ENCODE peak calls at places on chromosome 4, in nine cellular contexts. M, B, C, F, G, E, Z, K and R are unnamed samples.

GRCh38 chr4:154503598-154503997 is 12.0 kb upstream of the DCHS2 start:
- DNase-seq in M (no peak), B (no peak), C (no peak), F (peak; percentile 51), G (no peak), E (peak; percentile 11), Z (peak; percentile 17), K (no peak), R (no peak)

GRCh38 chr4:142407569-142407968 is 438.5 kb downstream of the INPP4B start:
- DNase-seq in M (no peak), B (no peak), C (no peak), F (no peak), G (no peak), E (no peak), Z (peak; percentile 21), K (no peak), R (no peak)

GRCh38 chr4:61004651-61005170 is 195.4 kb upstream of the ADGRL3 start:
- DNase-seq in M (no peak), B (no peak), C (no peak), F (no peak), G (no peak), E (no peak), Z (no peak), K (no peak), R (no peak)

GRCh38 chr4:175705407-175705806 is 106.7 kb downstream of the GPM6A start:
- DNase-seq in M (peak; percentile 65), B (no peak), C (no peak), F (peak; percentile 80), G (no peak), E (no peak), Z (no peak), K (no peak), R (peak; percentile 44)

GRCh38 chr4:142351958-142352357 is 494.1 kb downstream of the INPP4B start:
- DNase-seq in M (no peak), B (no peak), C (no peak), F (peak; percentile 71), G (no peak), E (no peak), Z (peak; percentile 40), K (no peak), R (no peak)

GRCh38 chr4:38591617-38592337 is 72.2 kb upstream of the KLF3 start:
- DNase-seq in M (peak; percentile 50), B (no peak), C (no peak), F (no peak), G (no peak), E (no peak), Z (no peak), K (no peak), R (no peak)

GRCh38 chr4:41060352-41061318 is 153.7 kb downstream of the APBB2 start:
- DNase-seq in M (no peak), B (no peak), C (no peak), F (no peak), G (no peak), E (no peak), Z (peak; percentile 28), K (no peak), R (no peak)

GRCh38 chr4:19329631-19330030 is 922.1 kb upstream of the SLIT2 start:
- DNase-seq in M (no peak), B (no peak), C (no peak), F (no peak), G (no peak), E (no peak), Z (no peak), K (no peak), R (no peak)

GRCh38 chr4:41257257-41257900 is 651 bp downstream of the UCHL1 start:
- DNase-seq in M (no peak), B (peak; percentile 76), C (peak; percentile 64), F (peak; percentile 79), G (peak; percentile 80), E (peak; percentile 2), Z (peak; percentile 55), K (no peak), R (peak; percentile 88)

GRCh38 chr4:84672177-84672576 is 89.2 kb downstream of the CDS1 start:
- DNase-seq in M (no peak), B (no peak), C (no peak), F (no peak), G (no peak), E (no peak), Z (no peak), K (no peak), R (no peak)

GRCh38 chr4:147110968-147111367 is 165.3 kb upstream of the TTC29 start:
- DNase-seq in M (no peak), B (no peak), C (no peak), F (no peak), G (no peak), E (no peak), Z (peak; percentile 74), K (no peak), R (no peak)

GRCh38 chr4:153655928-153656327 is 28.2 kb upstream of the TLR2 start:
- DNase-seq in M (peak; percentile 85), B (peak; percentile 93), C (no peak), F (no peak), G (no peak), E (no peak), Z (no peak), K (no peak), R (no peak)

GRCh38 chr4:54643172-54643571 is 14.6 kb upstream of the KIT start:
- DNase-seq in M (no peak), B (no peak), C (no peak), F (no peak), G (no peak), E (no peak), Z (no peak), K (no peak), R (no peak)

GRCh38 chr4:143586080-143586479 is 72.6 kb downstream of the SMARCA5 start:
- DNase-seq in M (no peak), B (no peak), C (no peak), F (no peak), G (no peak), E (no peak), Z (no peak), K (no peak), R (no peak)

GRCh38 chr4:24195976-24196736 is 306.3 kb upstream of the PPARGC1A start:
- DNase-seq in M (no peak), B (no peak), C (no peak), F (no peak), G (no peak), E (no peak), Z (no peak), K (no peak), R (no peak)

GRCh38 chr4:26936284-26937065 is 75.8 kb downstream of the STIM2 start:
- DNase-seq in M (no peak), B (no peak), C (peak; percentile 51), F (no peak), G (no peak), E (no peak), Z (peak; percentile 33), K (no peak), R (no peak)

GRCh38 chr4:24244663-24245519 is 339.5 kb downstream of the DHX15 start:
- DNase-seq in M (no peak), B (no peak), C (no peak), F (peak; percentile 34), G (no peak), E (no peak), Z (peak; percentile 85), K (no peak), R (peak; percentile 27)

GRCh38 chr4:6116696-6117285 is 83.6 kb downstream of the JAKMIP1 start:
- DNase-seq in M (no peak), B (peak; percentile 29), C (no peak), F (no peak), G (no peak), E (no peak), Z (no peak), K (no peak), R (no peak)

GRCh38 chr4:80103615-80104014 is 30.6 kb upstream of the ANTXR2 start:
- DNase-seq in M (no peak), B (no peak), C (no peak), F (no peak), G (no peak), E (no peak), Z (no peak), K (no peak), R (no peak)
- H3K27me3 ChIP-seq in M (no peaks in the 10 kb centered on the region), B (no peaks in the 10 kb centered on the region), C (no peaks in the 10 kb centered on the region), F (no peaks in the 10 kb centered on the region), G (no peaks in the 10 kb centered on the region), E (no peaks in the 10 kb centered on the region), Z (no peaks in the 10 kb centered on the region), K (no peaks in the 10 kb centered on the region), R (no peaks in the 10 kb centered on the region)

DNA sequence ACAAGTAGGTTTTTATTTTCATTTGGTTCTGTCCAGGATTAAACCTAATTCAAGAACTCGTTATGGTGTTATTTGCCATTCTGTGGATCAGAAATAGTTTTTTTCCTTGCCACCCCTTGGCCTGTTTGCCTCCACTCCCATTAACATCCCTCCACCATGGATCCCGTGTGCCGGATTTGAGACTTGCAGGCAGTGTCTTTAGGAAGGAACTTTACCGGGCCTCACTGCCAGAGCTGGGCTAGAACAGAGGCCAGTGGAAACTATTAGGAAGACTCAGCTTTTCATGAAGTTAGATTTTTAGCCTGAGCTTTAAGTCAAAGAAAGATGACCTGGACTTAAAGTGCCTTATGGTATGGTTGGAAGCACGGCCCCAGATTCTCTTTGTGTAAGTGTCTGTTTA is 2.4 kb downstream of the KLHL2 start:
- DNase-seq in M (no peak), B (no peak), C (no peak), F (no peak), G (no peak), E (no peak), Z (no peak), K (no peak), R (no peak)
- H3K27me3 ChIP-seq in M (no peaks in the 10 kb centered on the region), B (no peaks in the 10 kb centered on the region), C (no peaks in the 10 kb centered on the region), F (peaks cover 22% of the 10 kb centered on the region), G (no peaks in the 10 kb centered on the region), E (no peaks in the 10 kb centered on the region), Z (no peaks in the 10 kb centered on the region), K (no peaks in the 10 kb centered on the region), R (peaks cover 11% of the 10 kb centered on the region)

GRCh38 chr4:100823993-100824323 is 306.1 kb upstream of the EMCN start:
- DNase-seq in M (no peak), B (no peak), C (no peak), F (no peak), G (no peak), E (no peak), Z (no peak), K (no peak), R (no peak)

GRCh38 chr4:100816646-100817045 is 298.8 kb upstream of the EMCN start:
- DNase-seq in M (no peak), B (no peak), C (no peak), F (no peak), G (no peak), E (no peak), Z (peak; percentile 1), K (no peak), R (no peak)

GRCh38 chr4:100820249-100820648 is 302.4 kb upstream of the EMCN start:
- DNase-seq in M (no peak), B (no peak), C (no peak), F (no peak), G (no peak), E (no peak), Z (no peak), K (no peak), R (no peak)

GRCh38 chr4:100823066-100823992 is 305.5 kb upstream of the EMCN start:
- DNase-seq in M (no peak), B (no peak), C (no peak), F (no peak), G (peak; percentile 74), E (peak; percentile 39), Z (no peak), K (no peak), R (no peak)

GRCh38 chr4:100819505-100819904 is 301.7 kb upstream of the EMCN start:
- DNase-seq in M (no peak), B (no peak), C (no peak), F (no peak), G (no peak), E (no peak), Z (no peak), K (no peak), R (no peak)
- H3K27me3 ChIP-seq in M (no peaks in the 10 kb centered on the region), B (no peaks in the 10 kb centered on the region), C (no peaks in the 10 kb centered on the region), F (no peaks in the 10 kb centered on the region), G (no peaks in the 10 kb centered on the region), E (no peaks in the 10 kb centered on the region), Z (no peaks in the 10 kb centered on the region), K (no peaks in the 10 kb centered on the region), R (no peaks in the 10 kb centered on the region)

GRCh38 chr4:67576538-67576937 is 18.0 kb downstream of the STAP1 start:
- DNase-seq in M (no peak), B (no peak), C (no peak), F (no peak), G (peak; percentile 64), E (no peak), Z (no peak), K (no peak), R (no peak)
- H3K27me3 ChIP-seq in M (no peaks in the 10 kb centered on the region), B (no peaks in the 10 kb centered on the region), C (no peaks in the 10 kb centered on the region), F (no peaks in the 10 kb centered on the region), G (no peaks in the 10 kb centered on the region), E (no peaks in the 10 kb centered on the region), Z (no peaks in the 10 kb centered on the region), K (no peaks in the 10 kb centered on the region), R (no peaks in the 10 kb centered on the region)